ENCODE peak calls at places on chromosomes 5 and 9, in ten cellular contexts. E is A549, G is progenitor cell of endocrine pancreas, O is fibroblast of villous mesenchyme, L is heart right ventricle, S is tibial artery, R is lower leg skin, U is tibial nerve, Q is Calu3, B is IMR-90. I is an unnamed sample.

GRCh38 chr9:105973811-105974407 is 279.6 kb downstream of the TMEM38B start:
- DNase-seq in E (no peak), G (no peak), O (no peak), L (no peak), S (no peak), R (no peak), U (no peak), Q (no peak), B (no peak), I (peak; percentile 42)

GRCh38 chr9:72509053-72509452 is 12.4 kb upstream of the TMC1 start:
- DNase-seq in E (no peak), G (no peak), O (peak; percentile 39), L (no peak), S (no peak), R (no peak), U (no peak), Q (no peak), B (peak; percentile 74), I (no peak)

GRCh38 chr5:140261403-140262171 is 41.3 kb downstream of the PFDN1 start:
- DNase-seq in E (peak; percentile 93), G (no peak), O (peak; percentile 93), L (peak; percentile 81), S (peak; percentile 79), R (no peak), U (peak; percentile 67), Q (peak; percentile 88), B (peak; percentile 92), I (peak; percentile 83)

GRCh38 chr5:134510970-134511795 is 14.3 kb upstream of the JADE2 start:
- DNase-seq in E (no peak), G (peak; percentile 17), O (no peak), L (no peak), S (no peak), R (no peak), U (no peak), Q (peak; percentile 91), B (peak; percentile 69), I (no peak)

GRCh38 chr5:93079046-93079445 is 502.0 kb downstream of the NR2F1-AS1 start:
- DNase-seq in E (no peak), G (no peak), O (no peak), L (no peak), S (no peak), R (no peak), U (no peak), Q (peak; percentile 54), B (no peak), I (no peak)

GRCh38 chr5:27315541-27316282 is 277.3 kb upstream of the CDH9 start:
- DNase-seq in E (no peak), G (no peak), O (peak; percentile 54), L (no peak), S (no peak), R (no peak), U (no peak), Q (no peak), B (peak; percentile 77), I (no peak)

GRCh38 chr9:124054671-124055212 is 43.2 kb downstream of the LHX2 start:
- DNase-seq in E (no peak), G (no peak), O (peak; percentile 55), L (no peak), S (no peak), R (no peak), U (no peak), Q (peak; percentile 40), B (peak; percentile 90), I (no peak)

GRCh38 chr5:58828145-58828544 is 245.3 kb downstream of the RAB3C start:
- DNase-seq in E (no peak), G (no peak), O (no peak), L (no peak), S (no peak), R (no peak), U (no peak), Q (no peak), B (no peak), I (no peak)

GRCh38 chr9:94779101-94779500 is 52.6 kb downstream of the AOPEP start:
- DNase-seq in E (no peak), G (no peak), O (no peak), L (no peak), S (no peak), R (no peak), U (no peak), Q (no peak), B (no peak), I (no peak)

DNA sequence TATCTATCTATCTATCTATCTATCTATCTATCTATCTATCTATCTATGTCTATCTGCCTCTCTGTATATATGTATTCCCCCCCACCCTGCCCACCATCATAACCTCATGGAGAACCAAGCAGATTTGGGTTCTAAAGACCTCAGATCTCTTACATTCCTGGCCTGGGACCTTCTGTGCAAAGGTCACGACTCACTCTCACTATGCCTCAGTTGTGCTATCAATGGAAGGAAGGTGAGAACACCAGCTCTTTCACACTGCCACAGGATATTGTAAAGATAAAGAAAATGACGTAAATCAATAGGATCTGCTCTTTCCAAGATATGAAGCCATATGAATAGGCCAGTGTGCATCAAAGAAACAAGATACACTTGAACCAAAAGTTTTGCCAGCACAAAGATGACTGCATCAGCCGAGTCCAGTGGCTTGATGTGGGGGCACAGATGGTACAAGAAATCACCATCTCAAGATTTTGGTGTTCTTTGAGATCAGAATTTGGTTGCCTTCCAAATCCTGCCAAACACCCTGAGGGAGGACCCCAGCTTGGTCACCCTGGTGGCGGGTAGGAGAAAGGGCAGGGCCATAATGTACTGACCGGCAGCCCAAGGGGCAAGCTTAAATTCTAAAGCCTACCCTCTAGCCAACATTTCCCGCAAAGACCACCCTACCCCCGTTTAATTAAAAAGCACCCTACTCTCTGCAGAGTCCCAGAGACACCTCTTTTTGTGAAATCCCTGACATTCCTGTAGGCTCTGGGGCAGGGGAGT is 8.4 kb upstream of the FGF1 start:
- DNase-seq in E (no peak), G (no peak), O (no peak), L (no peak), S (no peak), R (peak; percentile 10), U (no peak), Q (no peak), B (no peak), I (no peak)
- TF ChIP-seq CTCF in E (no peak), G (peak; percentile 38), O (peak; percentile 24), L (no peak), S (no peak), R (no peak), U (no peak), Q (peak; percentile 25), B (no peak), I (no peak)

GRCh38 chr9:16039988-16040761 is 487.3 kb downstream of the CCDC171 start:
- DNase-seq in E (no peak), G (no peak), O (peak; percentile 71), L (no peak), S (no peak), R (no peak), U (no peak), Q (peak; percentile 12), B (peak; percentile 81), I (peak; percentile 40)

GRCh38 chr9:16044116-16044881 is 491.5 kb downstream of the CCDC171 start:
- DNase-seq in E (no peak), G (no peak), O (no peak), L (no peak), S (no peak), R (no peak), U (no peak), Q (no peak), B (peak; percentile 78), I (no peak)

GRCh38 chr9:16033921-16034320 is 481.1 kb downstream of the CCDC171 start:
- DNase-seq in E (no peak), G (no peak), O (no peak), L (no peak), S (no peak), R (no peak), U (no peak), Q (no peak), B (no peak), I (no peak)

GRCh38 chr9:16039103-16039987 is 486.5 kb downstream of the CCDC171 start:
- DNase-seq in E (no peak), G (no peak), O (peak; percentile 50), L (peak; percentile 35), S (no peak), R (no peak), U (no peak), Q (no peak), B (peak; percentile 51), I (peak; percentile 69)
- TF ChIP-seq CTCF in E (no peak), G (no peak), O (peak; percentile 26), L (no peak), S (no peak), R (no peak), U (no peak), Q (no peak), B (peak; percentile 45), I (peak; percentile 48)

GRCh38 chr9:37800631-37801286 is at the start of gene DCAF10:
- DNase-seq in E (peak; percentile 58), G (peak; percentile 94), O (peak; percentile 85), L (peak; percentile 87), S (peak; percentile 79), R (peak; percentile 97), U (peak; percentile 79), Q (peak; percentile 83), B (peak; percentile 75), I (peak; percentile 92)
- TF ChIP-seq CTCF in E (no peak), G (no peak), O (peak; percentile 13), L (no peak), S (no peak), R (no peak), U (no peak), Q (no peak), B (no peak), I (no peak)

GRCh38 chr9:128731093-128731492 is 7.2 kb upstream of the ZDHHC12 start:
- DNase-seq in E (no peak), G (no peak), O (no peak), L (no peak), S (no peak), R (no peak), U (no peak), Q (no peak), B (no peak), I (no peak)

GRCh38 chr9:128732576-128732975 is 8.6 kb upstream of the ZDHHC12 start:
- DNase-seq in E (no peak), G (no peak), O (no peak), L (no peak), S (no peak), R (no peak), U (no peak), Q (no peak), B (no peak), I (no peak)

GRCh38 chr9:128735373-128735772 is 11.4 kb upstream of the ZDHHC12 start:
- DNase-seq in E (no peak), G (no peak), O (no peak), L (peak; percentile 36), S (no peak), R (no peak), U (no peak), Q (no peak), B (no peak), I (no peak)

GRCh38 chr9:128731691-128732090 is 7.8 kb upstream of the ZDHHC12 start:
- DNase-seq in E (no peak), G (no peak), O (no peak), L (no peak), S (no peak), R (no peak), U (no peak), Q (no peak), B (no peak), I (no peak)

DNA sequence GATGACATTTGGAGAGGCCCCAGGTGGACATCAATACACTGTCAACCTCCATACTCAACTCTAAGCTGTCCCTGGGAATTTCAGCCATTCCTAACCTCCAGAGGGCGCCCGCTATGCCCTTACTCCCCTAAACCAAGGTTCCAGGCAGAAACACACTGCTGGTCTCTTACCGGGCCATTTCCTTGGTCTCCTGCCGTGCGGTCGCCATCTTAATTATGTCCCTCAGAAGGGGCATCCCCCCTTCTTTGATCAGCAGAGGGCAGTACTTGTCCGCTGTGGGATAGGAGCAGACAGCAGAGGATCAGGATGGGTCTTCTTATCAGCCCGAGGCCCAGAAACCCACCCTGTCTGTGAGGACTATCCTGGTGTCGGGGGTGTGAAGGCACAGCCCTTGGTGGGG is 9.3 kb upstream of the ZDHHC12 start:
- DNase-seq in E (peak; percentile 97), G (peak; percentile 63), O (peak; percentile 89), L (peak; percentile 57), S (peak; percentile 54), R (no peak), U (peak; percentile 64), Q (peak; percentile 71), B (peak; percentile 81), I (peak; percentile 54)
- TF ChIP-seq CTCF in E (peak; percentile 94), G (peak; percentile 83), O (peak; percentile 83), L (peak; percentile 25), S (no peak), R (no peak), U (peak; percentile 39), Q (peak; percentile 51), B (peak; percentile 73), I (no peak)

I was measured in ovary.